ENCODE peak calls at places on chromosomes 16 and 17, in eight cellular contexts. One of them, this sample, is unnamed.

GRCh38 chr16:81855552-81856153 is 76.6 kb downstream of the PLCG2 start:
- DNase-seq in prostate gland: no peak
- DNase-seq in brain microvascular endothelial cell: no peak
- DNase-seq in substantia nigra: no peak
- DNase-seq in spleen: no peak
- DNase-seq in body of pancreas: no peak
- DNase-seq in endodermal cell: peak
- DNase-seq in SJSA1: no peak
- DNase-seq in this sample: no peak

GRCh38 chr16:75931043-75931442 is 204.8 kb upstream of the CPHXL start:
- DNase-seq in prostate gland: no peak
- DNase-seq in brain microvascular endothelial cell: no peak
- DNase-seq in substantia nigra: no peak
- DNase-seq in spleen: no peak
- DNase-seq in body of pancreas: no peak
- DNase-seq in endodermal cell: no peak
- DNase-seq in SJSA1: peak
- DNase-seq in this sample: no peak

GRCh38 chr16:74107795-74108610 is 188.6 kb upstream of the PSMD7 start:
- DNase-seq in prostate gland: peak
- DNase-seq in brain microvascular endothelial cell: peak
- DNase-seq in substantia nigra: no peak
- DNase-seq in spleen: no peak
- DNase-seq in body of pancreas: peak
- DNase-seq in endodermal cell: peak
- DNase-seq in SJSA1: peak
- DNase-seq in this sample: no peak

GRCh38 chr16:81520151-81520470 is 75.5 kb downstream of the CMIP start:
- DNase-seq in prostate gland: no peak
- DNase-seq in brain microvascular endothelial cell: no peak
- DNase-seq in substantia nigra: no peak
- DNase-seq in spleen: peak
- DNase-seq in body of pancreas: no peak
- DNase-seq in endodermal cell: no peak
- DNase-seq in SJSA1: no peak
- DNase-seq in this sample: no peak

GRCh38 chr17:41308918-41309359 is at the start of gene KRTAP16-1:
- DNase-seq in prostate gland: no peak
- DNase-seq in brain microvascular endothelial cell: no peak
- DNase-seq in substantia nigra: no peak
- DNase-seq in spleen: peak
- DNase-seq in body of pancreas: peak
- DNase-seq in endodermal cell: no peak
- DNase-seq in SJSA1: no peak
- DNase-seq in this sample: no peak

GRCh38 chr16:66698046-66698445 is 1.5 kb upstream of the CMTM4 start:
- DNase-seq in prostate gland: no peak
- DNase-seq in brain microvascular endothelial cell: no peak
- DNase-seq in substantia nigra: no peak
- DNase-seq in spleen: no peak
- DNase-seq in body of pancreas: no peak
- DNase-seq in endodermal cell: no peak
- DNase-seq in SJSA1: no peak
- DNase-seq in this sample: no peak

GRCh38 chr17:79495665-79496064 is 115.2 kb downstream of the RBFOX3 start:
- DNase-seq in prostate gland: no peak
- DNase-seq in brain microvascular endothelial cell: no peak
- DNase-seq in substantia nigra: no peak
- DNase-seq in spleen: no peak
- DNase-seq in body of pancreas: no peak
- DNase-seq in endodermal cell: no peak
- DNase-seq in SJSA1: no peak
- DNase-seq in this sample: no peak

GRCh38 chr16:28317040-28317880 is 24.9 kb downstream of the SBK1 start:
- DNase-seq in prostate gland: peak
- DNase-seq in brain microvascular endothelial cell: peak
- DNase-seq in substantia nigra: peak
- DNase-seq in spleen: peak
- DNase-seq in body of pancreas: peak
- DNase-seq in endodermal cell: peak
- DNase-seq in SJSA1: peak
- DNase-seq in this sample: peak

GRCh38 chr17:80359422-80360110 is 55.4 kb upstream of the ENDOV start:
- DNase-seq in prostate gland: no peak
- DNase-seq in brain microvascular endothelial cell: no peak
- DNase-seq in substantia nigra: no peak
- DNase-seq in spleen: peak
- DNase-seq in body of pancreas: no peak
- DNase-seq in endodermal cell: no peak
- DNase-seq in SJSA1: no peak
- DNase-seq in this sample: no peak

GRCh38 chr17:79500738-79501533 is 109.9 kb downstream of the RBFOX3 start:
- DNase-seq in prostate gland: no peak
- DNase-seq in brain microvascular endothelial cell: no peak
- DNase-seq in substantia nigra: no peak
- DNase-seq in spleen: no peak
- DNase-seq in body of pancreas: no peak
- DNase-seq in endodermal cell: no peak
- DNase-seq in SJSA1: no peak
- DNase-seq in this sample: peak

GRCh38 chr17:54899721-54900456 is 763 bp upstream of the TOM1L1 start:
- DNase-seq in prostate gland: no peak
- DNase-seq in brain microvascular endothelial cell: no peak
- DNase-seq in substantia nigra: no peak
- DNase-seq in spleen: no peak
- DNase-seq in body of pancreas: no peak
- DNase-seq in endodermal cell: peak
- DNase-seq in SJSA1: no peak
- DNase-seq in this sample: no peak

GRCh38 chr16:82694239-82694874 is 67.6 kb downstream of the CDH13 start:
- DNase-seq in prostate gland: no peak
- DNase-seq in brain microvascular endothelial cell: peak
- DNase-seq in substantia nigra: no peak
- DNase-seq in spleen: no peak
- DNase-seq in body of pancreas: no peak
- DNase-seq in endodermal cell: no peak
- DNase-seq in SJSA1: peak
- DNase-seq in this sample: no peak

GRCh38 chr16:30112197-30113030 is 923 bp downstream of the GDPD3 start:
- DNase-seq in prostate gland: no peak
- DNase-seq in brain microvascular endothelial cell: peak
- DNase-seq in substantia nigra: peak
- DNase-seq in spleen: peak
- DNase-seq in body of pancreas: peak
- DNase-seq in endodermal cell: peak
- DNase-seq in SJSA1: no peak
- DNase-seq in this sample: no peak

GRCh38 chr17:38980455-38981217 is 13.4 kb upstream of the FBXO47 start:
- DNase-seq in prostate gland: no peak
- DNase-seq in brain microvascular endothelial cell: no peak
- DNase-seq in substantia nigra: no peak
- DNase-seq in spleen: no peak
- DNase-seq in body of pancreas: no peak
- DNase-seq in endodermal cell: peak
- DNase-seq in SJSA1: peak
- DNase-seq in this sample: no peak

GRCh38 chr16:54289242-54290051 is 2.9 kb upstream of the IRX3 start:
- DNase-seq in prostate gland: no peak
- DNase-seq in brain microvascular endothelial cell: no peak
- DNase-seq in substantia nigra: no peak
- DNase-seq in spleen: peak
- DNase-seq in body of pancreas: no peak
- DNase-seq in endodermal cell: peak
- DNase-seq in SJSA1: no peak
- DNase-seq in this sample: no peak

GRCh38 chr17:63571632-63572310 is 21.5 kb downstream of the DCAF7 start:
- DNase-seq in prostate gland: no peak
- DNase-seq in brain microvascular endothelial cell: peak
- DNase-seq in substantia nigra: no peak
- DNase-seq in spleen: no peak
- DNase-seq in body of pancreas: no peak
- DNase-seq in endodermal cell: peak
- DNase-seq in SJSA1: peak
- DNase-seq in this sample: no peak

DNA sequence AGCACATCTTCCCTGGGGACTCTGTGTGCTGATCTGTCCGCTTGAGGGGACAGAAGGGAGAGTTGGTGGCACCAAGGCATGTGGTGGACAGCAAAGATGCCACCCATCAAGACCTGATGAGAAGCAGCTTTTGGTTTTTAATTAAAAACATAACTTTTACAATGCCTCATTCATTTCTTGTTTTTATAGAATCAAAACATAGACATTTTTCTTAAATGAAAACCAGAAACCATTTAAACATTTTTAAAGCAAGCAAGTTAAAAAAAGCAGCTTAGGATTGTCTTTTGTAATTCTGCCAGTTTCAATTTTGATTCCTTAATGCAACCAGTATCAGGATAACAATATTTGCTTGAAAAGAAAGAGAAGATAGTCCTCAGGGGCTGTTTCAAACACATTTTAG is 123.7 kb upstream of the AXIN2 start:
- DNase-seq in prostate gland: no peak
- DNase-seq in brain microvascular endothelial cell: no peak
- DNase-seq in substantia nigra: no peak
- DNase-seq in spleen: no peak
- DNase-seq in body of pancreas: no peak
- DNase-seq in endodermal cell: no peak
- DNase-seq in SJSA1: no peak
- DNase-seq in this sample: no peak
- H3K27ac ChIP-seq in prostate gland: no peak
- H3K27ac ChIP-seq in brain microvascular endothelial cell: no peak
- H3K27ac ChIP-seq in substantia nigra: no peak
- H3K27ac ChIP-seq in spleen: no peak
- H3K27ac ChIP-seq in body of pancreas: no peak
- H3K27ac ChIP-seq in endodermal cell: no peak
- H3K27ac ChIP-seq in SJSA1: no peak
- H3K27ac ChIP-seq in this sample: no peak

GRCh38 chr17:73199751-73200317 is 7.0 kb downstream of the COG1 start:
- DNase-seq in prostate gland: no peak
- DNase-seq in brain microvascular endothelial cell: no peak
- DNase-seq in substantia nigra: no peak
- DNase-seq in spleen: no peak
- DNase-seq in body of pancreas: no peak
- DNase-seq in endodermal cell: no peak
- DNase-seq in SJSA1: no peak
- DNase-seq in this sample: no peak

GRCh38 chr17:73197141-73197540 is 4.3 kb downstream of the COG1 start:
- DNase-seq in prostate gland: no peak
- DNase-seq in brain microvascular endothelial cell: no peak
- DNase-seq in substantia nigra: no peak
- DNase-seq in spleen: no peak
- DNase-seq in body of pancreas: no peak
- DNase-seq in endodermal cell: no peak
- DNase-seq in SJSA1: no peak
- DNase-seq in this sample: no peak

GRCh38 chr17:73198201-73198929 is 5.5 kb downstream of the COG1 start:
- DNase-seq in prostate gland: no peak
- DNase-seq in brain microvascular endothelial cell: no peak
- DNase-seq in substantia nigra: no peak
- DNase-seq in spleen: no peak
- DNase-seq in body of pancreas: no peak
- DNase-seq in endodermal cell: no peak
- DNase-seq in SJSA1: no peak
- DNase-seq in this sample: no peak

GRCh38 chr17:73200476-73200875 is 7.6 kb downstream of the COG1 start:
- DNase-seq in prostate gland: no peak
- DNase-seq in brain microvascular endothelial cell: no peak
- DNase-seq in substantia nigra: no peak
- DNase-seq in spleen: no peak
- DNase-seq in body of pancreas: no peak
- DNase-seq in endodermal cell: no peak
- DNase-seq in SJSA1: no peak
- DNase-seq in this sample: no peak

DNA sequence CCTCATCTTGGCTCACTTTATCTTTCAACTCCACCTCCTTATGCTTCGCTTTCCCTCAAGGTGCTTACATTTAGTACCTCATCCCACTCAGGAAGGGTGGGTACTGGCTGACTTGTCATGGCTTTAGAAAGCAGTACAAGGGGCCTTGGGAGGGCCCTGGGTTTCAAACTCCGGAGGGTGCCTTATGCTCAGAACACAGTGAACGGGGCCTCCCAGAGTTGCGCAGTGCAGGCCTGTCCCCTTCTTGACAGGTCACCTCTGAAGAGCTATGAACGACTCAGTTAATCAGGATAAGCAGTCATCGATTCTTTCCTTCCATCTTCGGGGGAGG is 6.0 kb downstream of the COG1 start:
- DNase-seq in prostate gland: no peak
- DNase-seq in brain microvascular endothelial cell: no peak
- DNase-seq in substantia nigra: no peak
- DNase-seq in spleen: no peak
- DNase-seq in body of pancreas: no peak
- DNase-seq in endodermal cell: no peak
- DNase-seq in SJSA1: no peak
- DNase-seq in this sample: no peak
- H3K27ac ChIP-seq in prostate gland: no peak
- H3K27ac ChIP-seq in brain microvascular endothelial cell: no peak
- H3K27ac ChIP-seq in substantia nigra: no peak
- H3K27ac ChIP-seq in spleen: no peak
- H3K27ac ChIP-seq in body of pancreas: no peak
- H3K27ac ChIP-seq in endodermal cell: no peak
- H3K27ac ChIP-seq in SJSA1: no peak
- H3K27ac ChIP-seq in this sample: no peak

DNA sequence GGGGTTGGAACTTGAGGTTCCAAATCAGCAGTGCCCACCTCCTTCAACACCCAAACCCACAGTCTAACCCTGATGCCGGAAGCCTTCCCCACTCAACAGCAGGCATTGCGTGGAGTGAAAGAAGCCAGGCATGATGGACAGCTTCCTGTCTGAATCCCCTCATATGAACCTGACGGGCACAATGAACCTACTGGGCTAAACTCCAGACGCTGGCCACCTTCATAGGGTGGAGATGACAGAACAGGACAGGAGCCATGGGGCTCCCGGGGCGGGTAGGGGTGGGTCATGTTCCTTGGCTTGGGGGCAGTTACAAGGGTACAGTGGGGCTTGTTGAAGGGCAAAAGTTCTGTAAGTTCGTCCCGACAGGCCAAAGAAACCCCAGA is 460 bp upstream of the HSBP1 start:
- DNase-seq in prostate gland: no peak
- DNase-seq in brain microvascular endothelial cell: no peak
- DNase-seq in substantia nigra: no peak
- DNase-seq in spleen: no peak
- DNase-seq in body of pancreas: no peak
- DNase-seq in endodermal cell: no peak
- DNase-seq in SJSA1: no peak
- DNase-seq in this sample: no peak
- H3K27ac ChIP-seq in prostate gland: peak
- H3K27ac ChIP-seq in brain microvascular endothelial cell: no peak
- H3K27ac ChIP-seq in substantia nigra: peak
- H3K27ac ChIP-seq in spleen: peak
- H3K27ac ChIP-seq in body of pancreas: peak
- H3K27ac ChIP-seq in endodermal cell: no peak
- H3K27ac ChIP-seq in SJSA1: no peak
- H3K27ac ChIP-seq in this sample: peak

DNA sequence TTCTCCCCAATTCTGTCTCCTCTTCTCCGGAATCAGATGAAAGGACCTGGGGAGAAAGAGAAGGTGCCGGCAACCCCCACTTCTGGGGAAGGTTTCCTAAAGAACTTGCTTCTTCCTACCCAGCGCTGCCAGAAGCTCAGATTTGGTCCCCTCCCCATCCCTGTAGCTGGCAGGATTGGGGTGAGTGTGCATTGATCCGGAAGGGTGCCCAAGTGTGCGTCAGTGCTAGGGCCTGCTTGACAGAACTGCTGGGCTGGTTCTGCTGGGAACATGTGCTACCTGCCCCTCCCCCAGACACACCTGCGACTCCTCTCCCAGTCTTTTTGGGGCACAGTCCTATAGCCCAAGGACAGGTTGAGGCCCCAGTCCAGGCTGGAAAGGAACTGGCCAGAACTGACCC is 3.3 kb downstream of the ARL4D start:
- DNase-seq in prostate gland: no peak
- DNase-seq in brain microvascular endothelial cell: no peak
- DNase-seq in substantia nigra: no peak
- DNase-seq in spleen: no peak
- DNase-seq in body of pancreas: no peak
- DNase-seq in endodermal cell: no peak
- DNase-seq in SJSA1: no peak
- DNase-seq in this sample: no peak
- H3K27ac ChIP-seq in prostate gland: peak
- H3K27ac ChIP-seq in brain microvascular endothelial cell: no peak
- H3K27ac ChIP-seq in substantia nigra: no peak
- H3K27ac ChIP-seq in spleen: no peak
- H3K27ac ChIP-seq in body of pancreas: no peak
- H3K27ac ChIP-seq in endodermal cell: no peak
- H3K27ac ChIP-seq in SJSA1: peak
- H3K27ac ChIP-seq in this sample: no peak